ENCODE peak calls at places on chromosome X, in eight cellular contexts. H is ovary, V is PC-3, I is IMR-90, L is AG04450, S is breast epithelium, P is MM.1S, C is neural progenitor cell. T is an unnamed sample. For H3K9me3, the result is how much of the 10 kb centered on the place peaks cover.

GRCh38 chrX:101257448-101258259 is 33.5 kb downstream of the TAF7L start:
- DNase-seq in H (no peak), V (peak), I (peak), L (peak), S (no peak), P (no peak), C (no peak), T (no peak)

GRCh38 chrX:43349363-43349762 is 306.7 kb upstream of the MAOA start:
- DNase-seq in H (no peak), V (peak), I (peak), L (no peak), S (no peak), P (peak), C (peak), T (no peak)

GRCh38 chrX:116749943-116750342 is 287.2 kb upstream of the CT83 start:
- DNase-seq in H (no peak), V (no peak), I (no peak), L (no peak), S (no peak), P (no peak), C (no peak), T (no peak)

GRCh38 chrX:15146515-15146914 is 123.4 kb downstream of the ASB9 start:
- DNase-seq in H (no peak), V (peak), I (no peak), L (no peak), S (no peak), P (no peak), C (peak), T (no peak)

GRCh38 chrX:47683171-47684145 is 24.5 kb upstream of the UXT start:
- DNase-seq in H (no peak), V (no peak), I (no peak), L (no peak), S (no peak), P (peak), C (no peak), T (no peak)

GRCh38 chrX:155048997-155049619 is 21.8 kb downstream of the CMC4 start:
- DNase-seq in H (no peak), V (peak), I (peak), L (no peak), S (no peak), P (no peak), C (peak), T (peak)

GRCh38 chrX:107483976-107484726 is 34.7 kb downstream of the FRMPD3 start:
- DNase-seq in H (peak), V (no peak), I (no peak), L (no peak), S (no peak), P (no peak), C (peak), T (no peak)

GRCh38 chrX:17735396-17735795 is 1.9 kb upstream of the SCML1 start:
- DNase-seq in H (no peak), V (no peak), I (no peak), L (no peak), S (no peak), P (no peak), C (no peak), T (no peak)

GRCh38 chrX:124347242-124347641 is 879 bp downstream of the SH2D1A start:
- DNase-seq in H (no peak), V (no peak), I (no peak), L (no peak), S (no peak), P (no peak), C (no peak), T (no peak)

GRCh38 chrX:102808336-102808735 is 87.8 kb downstream of the GPRASP3 start:
- DNase-seq in H (no peak), V (peak), I (peak), L (no peak), S (no peak), P (no peak), C (no peak), T (no peak)

GRCh38 chrX:48683411-48683982 is at the start of gene WAS:
- DNase-seq in H (no peak), V (no peak), I (no peak), L (no peak), S (no peak), P (peak), C (no peak), T (no peak)

GRCh38 chrX:44343412-44343942 is at the start of gene EFHC2:
- DNase-seq in H (peak), V (peak), I (no peak), L (no peak), S (peak), P (peak), C (peak), T (peak)

GRCh38 chrX:34559325-34559724 is 97.8 kb downstream of the TMEM47 start:
- DNase-seq in H (no peak), V (no peak), I (peak), L (no peak), S (no peak), P (peak), C (no peak), T (no peak)

GRCh38 chrX:27599928-27600327 is 9.8 kb downstream of the DCAF8L2 start:
- DNase-seq in H (no peak), V (peak), I (peak), L (no peak), S (no peak), P (no peak), C (no peak), T (no peak)

GRCh38 chrX:130120321-130120731 is 10.0 kb upstream of the ELF4 start:
- DNase-seq in H (no peak), V (no peak), I (no peak), L (no peak), S (no peak), P (no peak), C (peak), T (no peak)

GRCh38 chrX:42597481-42597880 is 180.5 kb downstream of the PPP1R2C start:
- DNase-seq in H (no peak), V (no peak), I (no peak), L (no peak), S (no peak), P (no peak), C (peak), T (no peak)

GRCh38 chrX:97397371-97397770 is 513.7 kb downstream of the RPA4 start:
- DNase-seq in H (no peak), V (peak), I (peak), L (no peak), S (no peak), P (peak), C (no peak), T (no peak)

GRCh38 chrX:16316336-16316735 is 149.1 kb downstream of the MAGEB17 start:
- DNase-seq in H (no peak), V (no peak), I (no peak), L (no peak), S (no peak), P (no peak), C (no peak), T (no peak)

GRCh38 chrX:18146954-18147353 is 73.7 kb downstream of the BEND2 start:
- DNase-seq in H (no peak), V (peak), I (peak), L (no peak), S (no peak), P (no peak), C (peak), T (no peak)

GRCh38 chrX:155334486-155335316 is at the start of gene CLIC2:
- DNase-seq in H (peak), V (peak), I (peak), L (peak), S (no peak), P (peak), C (no peak), T (no peak)

GRCh38 chrX:102624105-102624504 is 24.8 kb downstream of the ARMCX5 start:
- DNase-seq in H (no peak), V (no peak), I (no peak), L (no peak), S (no peak), P (no peak), C (no peak), T (peak)

GRCh38 chrX:16786791-16787735 is 797 bp downstream of the TXLNG start:
- DNase-seq in H (peak), V (peak), I (no peak), L (no peak), S (no peak), P (peak), C (peak), T (no peak)

GRCh38 chrX:23937100-23937499 is 29.3 kb downstream of the CXorf58 start:
- DNase-seq in H (no peak), V (no peak), I (peak), L (no peak), S (no peak), P (no peak), C (peak), T (no peak)

GRCh38 chrX:10819973-10820372 is 199.6 kb upstream of the MID1 start:
- DNase-seq in H (no peak), V (no peak), I (no peak), L (no peak), S (no peak), P (no peak), C (no peak), T (no peak)

GRCh38 chrX:132407704-132408103 is 81.1 kb downstream of the MBNL3 start:
- DNase-seq in H (no peak), V (no peak), I (no peak), L (no peak), S (no peak), P (no peak), C (no peak), T (no peak)

GRCh38 chrX:1754077-1754476 is 139.2 kb downstream of the ASMT start:
- DNase-seq in H (no peak), V (no peak), I (no peak), L (no peak), S (no peak), P (no peak), C (no peak), T (no peak)

GRCh38 chrX:19674041-19674769 is 158.9 kb upstream of the MAP3K15 start:
- DNase-seq in H (no peak), V (peak), I (no peak), L (no peak), S (no peak), P (no peak), C (no peak), T (no peak)

GRCh38 chrX:153640736-153641574 is 6.0 kb upstream of the DUSP9 start:
- DNase-seq in H (no peak), V (no peak), I (no peak), L (no peak), S (no peak), P (no peak), C (peak), T (peak)

GRCh38 chrX:13890806-13891205 is 73.9 kb upstream of the GPM6B start:
- DNase-seq in H (no peak), V (peak), I (no peak), L (no peak), S (no peak), P (no peak), C (no peak), T (no peak)
- TF ChIP-seq CTCF in H (no peak), V (no peak), I (no peak), L (no peak), S (no peak), P (no peak), C (no peak), T (no peak)

DNA sequence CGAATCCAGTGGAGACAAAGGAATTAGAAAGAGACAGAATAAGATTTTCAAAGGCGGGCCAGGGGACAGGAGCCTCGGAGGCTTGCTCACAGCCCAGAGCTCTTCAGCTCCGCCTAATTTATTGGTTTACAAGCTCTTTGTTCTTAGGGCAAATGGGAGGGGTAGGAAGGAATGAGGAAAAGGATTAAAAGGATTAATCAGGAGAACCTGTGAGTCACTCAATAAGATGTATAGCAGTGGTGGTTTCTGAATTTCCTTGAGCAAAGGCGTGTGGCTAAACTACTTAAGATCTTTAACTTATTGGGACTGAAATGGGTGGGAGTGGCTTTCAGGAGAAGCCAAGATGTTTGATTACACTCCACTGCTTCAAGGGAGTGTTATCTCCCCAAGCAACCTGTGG is 456.0 kb upstream of the SPANXN1 start:
- DNase-seq in H (no peak), V (peak), I (no peak), L (no peak), S (no peak), P (no peak), C (peak), T (no peak)
- H3K9me3 ChIP-seq in H (under half), V (under half), I (under half), L (under half), S (under half), P (under half), C (under half), T (under half)

DNA sequence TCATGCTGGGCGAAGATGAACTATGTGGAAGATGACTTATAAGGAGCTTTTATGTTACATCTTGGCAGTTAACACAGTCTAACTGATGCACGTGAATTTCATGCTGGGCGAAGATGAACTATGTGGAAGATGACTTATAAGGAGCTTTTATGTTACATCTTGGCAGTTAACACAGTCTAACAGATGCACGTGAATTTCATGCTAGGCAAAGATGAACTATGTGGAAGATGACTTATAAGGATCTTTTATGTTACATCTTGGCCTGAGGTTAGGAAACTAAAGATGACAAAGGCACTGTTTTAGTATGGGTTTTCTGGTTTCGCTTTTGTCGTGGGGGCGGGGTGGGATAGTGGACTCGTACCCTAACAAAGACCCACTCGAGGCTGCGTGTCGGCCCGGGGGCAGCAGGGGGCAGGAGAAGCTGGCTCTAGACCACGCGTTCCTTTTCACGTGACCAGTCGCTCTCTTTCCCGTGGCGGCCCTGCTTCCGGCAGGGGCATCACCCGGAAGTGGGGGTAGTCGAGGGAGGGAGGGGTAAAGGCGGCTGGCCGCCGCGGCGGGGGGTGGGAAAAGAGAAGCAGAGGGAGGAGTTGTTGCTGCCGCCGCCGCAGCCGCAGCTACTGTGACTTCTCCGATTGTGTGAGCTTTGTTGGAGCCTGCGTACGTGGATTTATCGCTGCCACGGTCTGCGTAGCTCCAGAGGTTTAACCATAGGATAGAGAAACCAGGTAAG is at the start of gene ATP7A:
- DNase-seq in H (peak), V (peak), I (peak), L (peak), S (peak), P (peak), C (peak), T (peak)
- TF ChIP-seq CTCF in H (peak), V (peak), I (peak), L (peak), S (no peak), P (peak), C (peak), T (peak)

DNA sequence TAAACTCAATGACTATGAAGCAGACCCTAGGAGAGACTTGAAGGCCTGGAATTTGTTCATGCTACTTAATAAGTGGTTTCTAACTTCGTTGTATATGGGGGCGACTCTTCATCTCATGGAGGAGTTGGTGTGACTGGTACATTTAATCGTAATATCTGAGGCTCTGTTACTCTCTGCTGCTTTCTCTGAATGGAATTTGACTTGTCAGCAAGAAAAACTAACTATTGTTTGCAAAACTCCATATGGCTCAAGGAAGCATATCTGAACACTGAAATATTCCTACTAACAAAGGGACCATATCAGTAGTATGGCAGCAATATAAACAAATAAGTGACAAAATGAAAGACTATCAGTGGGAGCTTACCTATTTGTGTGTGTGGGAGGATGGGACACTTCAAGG is 132.0 kb upstream of the RPS6KA6 start:
- DNase-seq in H (no peak), V (no peak), I (no peak), L (no peak), S (no peak), P (no peak), C (no peak), T (no peak)
- H3K9me3 ChIP-seq in H (under half), V (under half), I (under half), L (under half), S (under half), P (under half), C (under half), T (under half)

GRCh38 chrX:64642482-64642881 is 247.2 kb upstream of the MTMR8 start:
- DNase-seq in H (no peak), V (no peak), I (no peak), L (no peak), S (no peak), P (peak), C (peak), T (no peak)
- TF ChIP-seq CTCF in H (no peak), V (peak), I (no peak), L (no peak), S (no peak), P (peak), C (peak), T (no peak)

T was measured in pancreas.